ENCODE peak calls at places on chromosome 15, in four cellular contexts. C is pancreas, R is HCT116, B is esophagus muscularis mucosa. A is an unnamed sample. For H3K4me1, the result is how much of the 10 kb centered on the place peaks cover.

GRCh38 chr15:47331796-47332480 is 385.4 kb upstream of the SEMA6D start:
- DNase-seq in B (no peak), C (no peak), R (no peak), A (no peak)

GRCh38 chr15:76140069-76140454 is 80.3 kb downstream of the TMEM266 start:
- DNase-seq in B (no peak), R (no peak), C (no peak), A (no peak)

GRCh38 chr15:70892002-70892911 is at the start of the genes LRRC49 and THAP10:
- DNase-seq in C (peak), B (peak), R (peak), A (no peak)

GRCh38 chr15:95291878-95292472 is 1038.5 kb upstream of the NR2F2 start:
- DNase-seq in B (no peak), R (peak), C (no peak), A (no peak)

GRCh38 chr15:83512459-83512858 is 65.3 kb downstream of the SH3GL3 start:
- DNase-seq in R (no peak), C (no peak), B (no peak), A (no peak)

GRCh38 chr15:101438482-101439284 is 50.8 kb downstream of the PCSK6 start:
- DNase-seq in R (no peak), B (no peak), C (no peak), A (no peak)

GRCh38 chr15:28887344-28888174 is 1.8 kb downstream of the APBA2 start:
- DNase-seq in R (no peak), C (no peak), B (no peak), A (no peak)

GRCh38 chr15:56322444-56322843 is 42.8 kb upstream of the TEX9 start:
- DNase-seq in R (no peak), B (no peak), C (no peak), A (no peak)

GRCh38 chr15:91283155-91283554 is 183.1 kb downstream of the SV2B start:
- DNase-seq in C (no peak), B (no peak), R (no peak), A (no peak)

GRCh38 chr15:78624651-78625590 is 4.1 kb upstream of the CHRNA3 start:
- DNase-seq in B (no peak), C (no peak), R (no peak), A (no peak)

GRCh38 chr15:68733666-68734065 is 87.0 kb downstream of the ANP32A start:
- DNase-seq in C (no peak), B (no peak), R (no peak), A (no peak)

GRCh38 chr15:86139828-86140227 is 60.2 kb downstream of the AGBL1 start:
- DNase-seq in R (no peak), C (no peak), B (no peak), A (no peak)

GRCh38 chr15:65195542-65196026 is 10.4 kb upstream of the CLPX start:
- DNase-seq in C (no peak), R (no peak), B (no peak), A (no peak)

GRCh38 chr15:62453979-62454378 is 288.9 kb upstream of the C2CD4B start:
- DNase-seq in R (no peak), B (no peak), C (no peak), A (no peak)

GRCh38 chr15:53976844-53977392 is 1.3 kb upstream of the UNC13C start:
- DNase-seq in R (no peak), B (no peak), C (no peak), A (no peak)

GRCh38 chr15:62417444-62417843 is 252.4 kb upstream of the C2CD4B start:
- DNase-seq in R (no peak), C (no peak), B (no peak), A (no peak)

GRCh38 chr15:70045045-70045444 is 52.7 kb downstream of the TLE3 start:
- DNase-seq in B (no peak), R (no peak), C (no peak), A (no peak)

GRCh38 chr15:37136666-37137065 is 36.3 kb upstream of the MEIS2 start:
- DNase-seq in B (no peak), R (no peak), C (no peak), A (no peak)

GRCh38 chr15:85618956-85619491 is 175.7 kb downstream of the KLHL25 start:
- DNase-seq in R (no peak), C (no peak), B (peak), A (peak)

GRCh38 chr15:101210058-101210457 is 41.8 kb downstream of the CHSY1 start:
- DNase-seq in B (no peak), R (no peak), C (no peak), A (no peak)

GRCh38 chr15:56919708-56920637 is 1.5 kb downstream of the TCF12 start:
- DNase-seq in B (no peak), C (peak), R (no peak), A (peak)

GRCh38 chr15:68994149-68994548 is 20.3 kb upstream of the NOX5 start:
- DNase-seq in B (peak), C (no peak), R (no peak), A (no peak)

GRCh38 chr15:68203956-68204355 is 1.2 kb downstream of the CALML4 start:
- DNase-seq in B (no peak), R (no peak), C (no peak), A (no peak)

GRCh38 chr15:62392411-62392810 is 227.3 kb upstream of the C2CD4B start:
- DNase-seq in C (no peak), R (no peak), B (no peak), A (no peak)

GRCh38 chr15:43934480-43934879 is 107.7 kb downstream of the WDR76 start:
- DNase-seq in B (no peak), C (no peak), R (no peak), A (no peak)

GRCh38 chr15:66642514-66642913 is 59.5 kb upstream of the SMAD6 start:
- DNase-seq in R (no peak), B (no peak), C (no peak), A (no peak)

GRCh38 chr15:100566850-100567249 is 35.1 kb downstream of the LINS1 start:
- DNase-seq in C (no peak), R (no peak), B (no peak), A (no peak)

GRCh38 chr15:66714543-66714981 is 12.5 kb downstream of the SMAD6 start:
- DNase-seq in R (no peak), C (no peak), B (no peak), A (no peak)

GRCh38 chr15:58957101-58957973 is 23.9 kb upstream of the SLTM start:
- DNase-seq in B (no peak), C (peak), R (peak), A (peak)

GRCh38 chr15:69265347-69265955 is 33.3 kb upstream of the PAQR5 start:
- DNase-seq in B (no peak), C (no peak), R (peak), A (no peak)

GRCh38 chr15:78225783-78226541 is 8.4 kb downstream of the ACSBG1 start:
- DNase-seq in C (no peak), R (no peak), B (no peak), A (no peak)

GRCh38 chr15:80669599-80670273 is 25.4 kb upstream of the ABHD17C start:
- DNase-seq in R (no peak), C (no peak), B (no peak), A (no peak)

GRCh38 chr15:37015025-37015424 is 85.3 kb downstream of the MEIS2 start:
- DNase-seq in B (no peak), R (no peak), C (no peak), A (no peak)

GRCh38 chr15:20644896-20645295 is 103.3 kb upstream of the GOLGA6L6 start:
- DNase-seq in B (no peak), R (no peak), C (no peak), A (no peak)

GRCh38 chr15:41925209-41925608 is 31.4 kb upstream of the SPTBN5 start:
- DNase-seq in R (no peak), B (no peak), C (no peak), A (no peak)
- H3K4me1 ChIP-seq in R (under half), B (half or more), C (under half), A (under half)

DNA sequence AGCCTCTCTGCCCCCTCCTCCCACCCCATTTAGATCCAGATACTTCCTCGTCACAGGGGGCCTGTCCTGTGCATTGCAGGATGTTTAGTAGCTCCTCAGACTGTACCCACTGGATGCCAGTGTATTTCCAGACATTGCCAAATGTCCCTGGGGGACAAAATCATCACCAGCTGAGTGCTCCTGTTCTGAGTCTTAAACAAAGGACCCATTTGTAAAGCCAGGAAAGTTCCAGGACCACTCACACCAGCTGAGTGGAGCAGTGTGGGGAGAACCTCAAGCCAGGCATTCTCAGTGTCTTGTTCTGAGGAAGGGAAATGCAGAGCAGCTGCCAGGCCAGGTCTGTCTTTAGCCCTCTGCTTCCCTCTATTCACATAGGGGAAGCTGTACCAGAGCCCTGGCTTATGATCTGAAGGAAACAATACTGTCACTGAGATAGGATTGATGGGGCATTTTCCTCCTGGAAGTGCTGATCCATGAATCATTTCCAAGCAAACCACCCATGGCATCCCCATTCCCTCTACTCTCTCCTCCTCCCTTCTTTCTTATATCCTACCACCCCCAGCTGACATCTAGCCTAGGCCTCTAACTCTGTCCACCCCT is 67.4 kb upstream of the MEX3B start:
- DNase-seq in B (no peak), R (no peak), C (no peak), A (no peak)
- H3K4me3 ChIP-seq in B (no peak), R (no peak), C (no peak), A (no peak)

DNA sequence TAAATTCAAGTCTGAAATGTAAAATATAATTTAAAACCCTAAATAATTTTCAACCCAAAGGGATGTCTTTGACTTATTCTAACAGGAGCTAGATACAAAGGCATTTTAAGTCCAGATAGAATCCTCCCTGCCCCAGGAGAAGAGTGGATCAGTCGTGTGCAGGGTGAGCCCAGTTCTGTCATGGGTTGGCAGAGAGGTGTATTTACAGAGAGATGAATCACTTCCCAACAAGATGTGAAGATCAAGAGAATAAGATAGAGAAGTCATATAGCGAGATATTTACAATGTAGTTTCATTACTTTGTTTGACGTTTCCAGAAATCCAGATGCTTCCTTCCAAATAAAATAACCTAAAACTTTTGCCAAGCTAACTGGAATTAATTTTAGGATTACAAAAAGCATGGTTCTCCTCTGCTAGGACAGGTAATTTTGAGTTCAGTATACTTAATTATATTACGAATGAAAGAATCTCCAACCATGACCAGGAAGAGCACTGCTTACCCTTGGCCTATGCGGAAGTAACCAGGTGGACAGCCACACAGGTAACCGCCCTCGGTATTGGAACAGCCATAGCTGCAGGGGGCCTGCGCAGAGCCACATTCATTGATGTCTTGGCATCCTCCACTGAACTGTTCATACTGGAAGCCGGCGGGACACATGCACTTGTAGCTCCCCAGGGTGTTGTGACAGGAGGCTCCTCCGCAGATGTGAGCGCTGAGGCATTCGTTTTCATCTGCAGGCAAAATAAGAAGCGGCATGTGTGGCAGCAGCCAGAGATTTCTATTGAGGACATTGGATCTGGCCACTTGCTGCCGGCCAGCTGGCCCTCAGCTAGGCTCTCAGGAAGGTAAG is 84.0 kb downstream of the DUT start:
- DNase-seq in C (no peak), B (no peak), R (no peak), A (no peak)
- H3K27ac ChIP-seq in C (no peak), B (no peak), R (no peak), A (no peak)

GRCh38 chr15:89833966-89834365 is 19.3 kb upstream of the ANPEP start:
- DNase-seq in B (peak), R (no peak), C (no peak), A (no peak)
- H3K4me1 ChIP-seq in B (under half), R (under half), C (under half), A (under half)

GRCh38 chr15:73683624-73684536 is at the start of gene CD276:
- DNase-seq in C (peak), R (peak), B (no peak), A (no peak)
- H3K4me3 ChIP-seq in C (peak), R (peak), B (peak), A (no peak)

GRCh38 chr15:89217031-89217430 is 4.3 kb downstream of the RLBP1 start:
- DNase-seq in R (no peak), C (no peak), B (no peak), A (no peak)
- H3K27ac ChIP-seq in R (no peak), C (no peak), B (no peak), A (no peak)